ENCODE peak calls at places on chromosomes 4 and X, in seven cellular contexts. Y is SK-N-SH, F is GM12892, C is H1, Z is HepG2, P is GM12878, X is GM12891. V is an unnamed sample.

GRCh38 chr4:121278811-121279368 is 101.9 kb downstream of the QRFPR start:
- DNase-seq in Y (no peak), X (no peak), Z (no peak), F (no peak), P (peak), C (no peak), V (no peak)

GRCh38 chr4:20493761-20494353 is 206.4 kb upstream of the PACRGL start:
- DNase-seq in C (no peak), Y (no peak), Z (no peak), P (no peak), F (no peak), X (no peak), V (no peak)

GRCh38 chr4:151660676-151661075 is 100.1 kb downstream of the GATB start:
- DNase-seq in F (no peak), X (no peak), P (no peak), Y (no peak), Z (no peak), C (no peak), V (no peak)

GRCh38 chr4:6746721-6747689 is 31.0 kb downstream of the BLOC1S4 start:
- DNase-seq in C (no peak), P (no peak), X (no peak), Z (no peak), F (no peak), Y (no peak), V (no peak)

GRCh38 chr4:41977709-41978108 is 3.8 kb upstream of the DCAF4L1 start:
- DNase-seq in X (no peak), P (no peak), C (no peak), Z (no peak), Y (no peak), F (no peak), V (no peak)

GRCh38 chr4:186727977-186728519 is 4.4 kb upstream of the FAT1 start:
- DNase-seq in P (no peak), X (no peak), F (no peak), C (no peak), Z (peak), Y (no peak), V (no peak)

GRCh38 chr4:87938746-87939145 is 36.8 kb upstream of the SPP1 start:
- DNase-seq in C (no peak), P (no peak), F (no peak), Z (no peak), X (no peak), Y (no peak), V (no peak)

GRCh38 chr4:98474408-98474844 is 184.0 kb downstream of the TSPAN5 start:
- DNase-seq in F (no peak), Z (no peak), X (no peak), Y (no peak), P (no peak), C (no peak), V (no peak)

GRCh38 chr4:32824321-32824720 is 2104.2 kb downstream of the PCDH7 start:
- DNase-seq in C (no peak), X (no peak), Z (no peak), F (no peak), P (no peak), Y (no peak), V (no peak)

GRCh38 chrX:130173190-130173895 is 1.6 kb downstream of the RAB33A start:
- DNase-seq in C (no peak), Z (no peak), P (peak), X (no peak), F (no peak), Y (no peak), V (peak)

GRCh38 chr4:53019485-53020382 is 157.6 kb downstream of the RASL11B start:
- DNase-seq in C (no peak), P (no peak), Z (peak), X (no peak), F (no peak), Y (no peak), V (peak)

GRCh38 chrX:134604701-134605271 is 53.5 kb downstream of the PLAC1 start:
- DNase-seq in C (no peak), X (no peak), Z (no peak), Y (no peak), F (no peak), P (no peak), V (no peak)

GRCh38 chrX:20514358-20514757 is 247.6 kb upstream of the RPS6KA3 start:
- DNase-seq in C (no peak), Y (no peak), F (no peak), P (no peak), Z (peak), X (no peak), V (peak)

GRCh38 chrX:54043084-54043483 is 1.2 kb downstream of the PHF8 start:
- DNase-seq in Z (no peak), C (no peak), P (no peak), Y (no peak), F (no peak), X (no peak), V (no peak)

GRCh38 chr4:162837679-162838078 is 329.0 kb downstream of the NAF1 start:
- DNase-seq in P (no peak), F (no peak), Z (no peak), X (no peak), C (no peak), Y (no peak), V (no peak)

GRCh38 chr4:168631241-168632151 is 134.6 kb downstream of the PALLD start:
- DNase-seq in Z (no peak), X (no peak), F (no peak), C (peak), P (no peak), Y (peak), V (no peak)

GRCh38 chr4:187019896-187020295 is 296.2 kb upstream of the FAT1 start:
- DNase-seq in F (no peak), Y (no peak), X (no peak), Z (no peak), C (peak), P (no peak), V (no peak)

GRCh38 chr4:5455003-5455585 is 253.3 kb downstream of the EVC2 start:
- DNase-seq in X (no peak), C (no peak), Z (no peak), F (no peak), P (no peak), Y (no peak), V (no peak)

GRCh38 chr4:105473340-105474109 is at the start of gene PPA2:
- DNase-seq in Z (peak), Y (peak), C (peak), X (peak), F (peak), P (peak), V (peak)

GRCh38 chrX:49042581-49043219 is 457 bp downstream of the TFE3 start:
- DNase-seq in Z (no peak), P (no peak), Y (no peak), C (no peak), X (no peak), F (no peak), V (no peak)

GRCh38 chrX:45309096-45309495 is 108.4 kb upstream of the DIPK2B start:
- DNase-seq in F (no peak), Z (no peak), C (no peak), P (no peak), Y (no peak), X (no peak), V (no peak)

GRCh38 chr4:174244441-174244840 is 39.0 kb downstream of the FBXO8 start:
- DNase-seq in F (no peak), P (no peak), C (no peak), X (no peak), Z (no peak), Y (no peak), V (no peak)

GRCh38 chr4:54315561-54315960 is 86.5 kb downstream of the PDGFRA start:
- DNase-seq in Z (no peak), C (no peak), Y (no peak), X (peak), P (peak), F (peak), V (no peak)

GRCh38 chr4:162475221-162475620 is 311.4 kb upstream of the FSTL5 start:
- DNase-seq in X (no peak), Z (no peak), C (no peak), F (no peak), P (no peak), Y (no peak), V (no peak)

GRCh38 chr4:57148831-57149230 is 38.6 kb upstream of the IGFBP7 start:
- DNase-seq in C (no peak), P (no peak), X (no peak), F (no peak), Z (no peak), Y (no peak), V (no peak)

GRCh38 chr4:5206391-5206790 is 155.1 kb downstream of the STK32B start:
- DNase-seq in Y (no peak), X (no peak), C (no peak), F (no peak), P (no peak), Z (no peak), V (no peak)

GRCh38 chr4:26420903-26421302 is 69.4 kb downstream of the CCKAR start:
- DNase-seq in C (no peak), X (no peak), P (no peak), F (no peak), Z (no peak), Y (no peak), V (no peak)

GRCh38 chr4:2793920-2794706 is 1.2 kb downstream of the SH3BP2 start:
- DNase-seq in P (no peak), Z (peak), X (no peak), F (peak), C (no peak), Y (peak), V (no peak)

GRCh38 chr4:138005486-138005885 is 236.7 kb downstream of the SLC7A11 start:
- DNase-seq in Z (no peak), P (no peak), F (no peak), C (no peak), Y (no peak), X (no peak), V (no peak)

GRCh38 chr4:113447695-113448265 is 313.8 kb downstream of the CAMK2D start:
- DNase-seq in P (no peak), Y (no peak), C (no peak), X (no peak), F (no peak), Z (no peak), V (no peak)

GRCh38 chr4:146183209-146183608 is 7.7 kb downstream of the LSM6 start:
- DNase-seq in P (no peak), C (no peak), F (no peak), X (no peak), Y (no peak), Z (no peak), V (no peak)

GRCh38 chr4:8268901-8269534 is 536 bp upstream of the HTRA3 start:
- DNase-seq in C (no peak), F (no peak), X (no peak), Z (no peak), P (no peak), Y (no peak), V (no peak)

GRCh38 chr4:8270418-8270771 is 841 bp downstream of the HTRA3 start:
- DNase-seq in F (no peak), P (no peak), Z (no peak), C (no peak), Y (no peak), X (no peak), V (no peak)

GRCh38 chr4:8270912-8271815 is 1.6 kb downstream of the HTRA3 start:
- DNase-seq in F (no peak), Z (no peak), X (no peak), Y (no peak), P (no peak), C (no peak), V (no peak)

GRCh38 chr4:8268211-8268610 is 1.3 kb upstream of the HTRA3 start:
- DNase-seq in X (no peak), C (no peak), F (no peak), Z (no peak), P (no peak), Y (no peak), V (no peak)

DNA sequence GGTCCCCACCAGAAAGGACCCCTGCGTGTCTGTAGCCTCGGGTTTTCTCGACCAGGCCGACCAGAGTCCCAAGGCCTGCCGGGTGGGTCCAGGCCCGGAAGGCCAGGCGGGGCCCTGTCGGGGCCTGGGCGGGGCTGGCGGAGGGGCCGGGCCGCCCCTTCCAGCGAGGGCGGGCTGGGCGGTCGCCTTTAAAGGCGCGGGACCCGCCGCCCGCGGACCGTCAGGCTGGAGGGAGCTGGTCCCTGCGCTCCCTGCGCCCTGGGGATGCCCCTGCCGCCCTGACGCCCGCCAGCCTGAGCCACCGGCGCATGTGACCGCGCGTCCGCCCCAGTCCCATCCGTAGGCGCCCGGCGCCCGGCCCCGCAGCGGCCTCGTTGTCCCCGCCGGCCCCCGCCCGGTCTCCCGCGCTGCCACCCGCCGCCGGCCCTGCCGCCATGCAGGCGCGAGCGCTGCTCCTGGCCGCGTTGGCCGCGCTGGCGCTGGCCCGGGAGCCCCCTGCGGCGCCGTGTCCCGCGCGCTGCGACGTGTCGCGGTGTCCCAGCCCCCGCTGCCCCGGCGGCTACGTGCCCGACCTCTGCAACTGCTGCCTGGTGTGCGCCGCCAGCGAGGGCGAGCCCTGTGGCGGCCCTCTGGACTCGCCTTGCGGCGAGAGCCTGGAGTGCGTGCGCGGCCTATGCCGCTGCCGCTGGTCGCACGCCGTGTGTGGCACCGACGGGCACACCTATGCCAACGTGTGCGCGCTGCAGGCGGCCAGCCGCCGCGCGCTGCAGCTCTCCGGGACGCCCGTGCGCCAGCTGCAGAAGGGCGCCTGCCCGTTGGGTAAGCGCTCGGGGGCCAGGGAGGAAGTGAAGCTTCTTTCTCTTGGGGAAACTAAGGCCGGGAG is at the start of gene HTRA3:
- DNase-seq in C (no peak), Y (no peak), P (no peak), X (no peak), Z (no peak), F (no peak), V (no peak)
- TF ChIP-seq TAF1 in C (peak), Y (no peak), P (no peak), X (no peak), Z (no peak), F (no peak), V (no peak)

DNA sequence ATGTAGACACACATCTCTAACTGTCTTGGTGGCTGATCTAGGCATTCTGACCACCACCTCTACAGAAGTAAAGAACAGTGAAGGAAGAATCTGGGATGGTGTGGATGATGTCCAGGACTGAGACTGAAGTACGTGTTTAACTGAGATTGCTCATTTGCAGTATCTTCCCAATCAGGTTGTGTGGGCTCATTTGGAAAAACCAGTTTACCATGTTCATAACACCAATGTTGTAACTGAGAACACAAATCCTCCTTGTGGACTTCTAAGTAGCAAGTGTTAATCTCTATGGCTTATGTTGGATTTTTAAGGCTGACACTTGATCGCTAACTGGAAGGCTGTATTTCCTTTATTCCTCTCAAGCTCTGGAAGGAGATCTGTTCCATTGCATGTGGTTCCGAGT is 144.7 kb downstream of the ZNF518B start:
- DNase-seq in Z (no peak), P (no peak), Y (no peak), X (no peak), C (no peak), F (no peak), V (no peak)
- TF ChIP-seq TAF1 in Z (no peak), P (no peak), Y (no peak), X (no peak), C (no peak), F (no peak), V (no peak)

DNA sequence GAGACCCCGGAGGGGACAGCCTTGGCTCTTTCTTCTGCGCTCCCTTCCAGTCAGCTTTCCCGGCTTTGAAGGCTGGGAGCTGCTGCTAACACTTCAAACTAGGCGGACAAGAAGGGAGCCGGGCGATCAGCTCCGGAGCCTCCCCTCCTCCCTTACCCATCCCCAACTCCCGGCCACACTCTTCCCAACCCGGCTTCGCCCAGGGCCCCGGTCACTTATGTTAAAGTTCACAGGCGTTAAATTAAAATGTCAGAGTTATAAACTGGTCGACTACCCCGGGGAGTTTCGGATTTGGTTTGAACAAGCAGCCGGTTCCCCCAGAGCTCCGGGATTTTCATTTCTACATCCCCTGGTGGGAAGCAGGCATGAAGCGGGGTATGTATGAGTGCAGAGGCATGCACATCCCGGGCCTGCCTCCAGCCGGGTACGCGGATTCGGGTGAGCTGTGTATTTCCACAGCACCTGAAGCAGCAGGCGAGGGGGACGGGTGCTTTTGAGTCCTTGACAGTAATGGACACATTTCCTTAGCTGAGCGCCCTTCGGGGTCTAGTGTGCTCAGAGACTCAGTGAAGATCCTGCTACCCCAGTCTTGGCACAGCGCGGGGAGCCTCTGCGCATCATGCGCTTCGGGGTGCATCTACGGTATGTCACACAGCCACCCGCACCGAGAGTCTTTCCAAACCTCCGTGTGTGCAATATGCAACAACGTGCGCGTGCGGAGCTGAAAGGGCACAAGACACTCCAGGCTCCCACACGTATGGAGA is 883 bp downstream of the UNC5C start:
- DNase-seq in P (no peak), X (no peak), C (no peak), Z (no peak), F (no peak), Y (no peak), V (no peak)
- TF ChIP-seq TAF1 in P (no peak), X (no peak), C (no peak), Z (no peak), F (no peak), Y (no peak), V (no peak)

GRCh38 chr4:21780158-21780557 is 168.4 kb downstream of the KCNIP4 start:
- DNase-seq in X (no peak), Y (no peak), P (no peak), F (no peak), Z (no peak), C (no peak), V (no peak)
- TF ChIP-seq TAF1 in X (no peak), Y (no peak), P (no peak), F (no peak), Z (no peak), C (no peak), V (no peak)

GRCh38 chr4:119585771-119586170 is 42.8 kb downstream of the PDE5A start:
- DNase-seq in Z (no peak), X (no peak), P (no peak), C (no peak), F (no peak), Y (no peak), V (no peak)
- TF ChIP-seq TAF1 in Z (no peak), X (no peak), P (no peak), C (no peak), F (no peak), Y (no peak), V (no peak)

GRCh38 chr4:139857977-139858376 is 192.4 kb downstream of the MGST2 start:
- DNase-seq in X (no peak), Y (no peak), P (no peak), Z (no peak), F (no peak), C (no peak), V (no peak)

GRCh38 chr4:139858436-139859225 is 193.0 kb downstream of the MGST2 start:
- DNase-seq in F (peak), P (peak), Y (no peak), X (peak), Z (no peak), C (no peak), V (no peak)

GRCh38 chr4:139860435-139861024 is 194.9 kb downstream of the MGST2 start:
- DNase-seq in Y (no peak), C (no peak), F (no peak), X (no peak), Z (no peak), P (no peak), V (no peak)

GRCh38 chr4:139859876-139860275 is 194.3 kb downstream of the MGST2 start:
- DNase-seq in Y (no peak), X (no peak), P (no peak), C (no peak), F (no peak), Z (no peak), V (no peak)

DNA sequence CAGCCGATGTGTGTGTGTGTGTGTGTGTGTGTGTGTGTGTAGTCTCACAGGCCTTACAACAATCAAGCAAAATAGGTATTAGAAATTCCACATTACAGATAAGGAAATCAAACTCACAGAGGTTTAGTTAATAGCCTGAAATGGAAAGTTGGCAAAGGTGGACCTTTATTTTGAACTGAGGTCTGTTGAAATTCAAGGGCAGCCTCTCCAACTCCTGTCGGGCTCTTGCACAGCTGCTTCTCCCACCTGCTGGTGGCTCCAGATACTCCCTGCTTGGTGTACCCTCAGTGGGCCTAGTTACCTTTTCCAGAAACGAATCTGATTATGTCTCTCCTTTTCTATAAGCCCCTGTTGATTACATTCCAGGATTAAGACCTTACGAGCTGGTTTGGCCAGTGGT is 195.9 kb downstream of the MGST2 start:
- DNase-seq in Z (peak), X (no peak), C (no peak), F (no peak), P (no peak), Y (no peak), V (no peak)
- TF ChIP-seq TAF1 in Z (no peak), X (no peak), C (no peak), F (no peak), P (no peak), Y (no peak), V (no peak)

V was measured in K562.